ENCODE peak calls at places on chromosomes 3 and 15, in five cellular contexts. B, R, V, E and W are unnamed samples.

GRCh38 chr15:89243691-89244511 is at the start of gene FANCI:
- DNase-seq in R (peak; percentile 97), B (peak; percentile 96), V (peak; percentile 83), E (peak; percentile 96), W (peak; percentile 95)

GRCh38 chr3:184059424-184059823 is 6.6 kb downstream of the HTR3C start:
- DNase-seq in R (no peak), E (no peak), V (no peak), B (no peak), W (no peak)

GRCh38 chr15:68726246-68726645 is 94.4 kb downstream of the ANP32A start:
- DNase-seq in E (no peak), V (no peak), B (no peak), R (no peak), W (no peak)

GRCh38 chr3:190831225-190831624 is 31.3 kb downstream of the GMNC start:
- DNase-seq in B (no peak), E (no peak), R (no peak), V (no peak), W (no peak)

GRCh38 chr15:67863442-67863987 is 23.7 kb upstream of the RNU6-1 start:
- DNase-seq in R (peak; percentile 89), E (peak; percentile 81), B (peak; percentile 72), V (no peak), W (peak; percentile 73)

GRCh38 chr15:38017721-38018120 is 83.3 kb downstream of the TMCO5A start:
- DNase-seq in R (no peak), B (no peak), E (peak; percentile 28), V (no peak), W (no peak)

GRCh38 chr15:76203346-76203745 is 107.9 kb downstream of the ETFA start:
- DNase-seq in E (no peak), R (no peak), V (no peak), B (no peak), W (no peak)

GRCh38 chr15:84112025-84112424 is 123.5 kb upstream of the GOLGA6L4 start:
- DNase-seq in R (no peak), E (no peak), V (no peak), B (no peak), W (no peak)

GRCh38 chr3:177362646-177363045 is 165.4 kb upstream of the TBL1XR1 start:
- DNase-seq in R (no peak), E (no peak), V (no peak), B (no peak), W (no peak)

GRCh38 chr3:9195390-9195789 is 54.1 kb downstream of the SRGAP3 start:
- DNase-seq in E (no peak), V (no peak), B (no peak), R (no peak), W (no peak)

GRCh38 chr15:63166219-63166618 is 8.9 kb upstream of the RPS27L start:
- DNase-seq in V (no peak), E (no peak), R (peak; percentile 45), B (peak; percentile 51), W (no peak)

GRCh38 chr3:163773136-163773535 is 1305.2 kb downstream of the SI start:
- DNase-seq in B (no peak), R (no peak), E (no peak), V (no peak), W (no peak)

GRCh38 chr3:37170097-37170496 is 4.3 kb downstream of the LRRFIP2 start:
- DNase-seq in B (no peak), V (no peak), R (no peak), E (no peak), W (no peak)

GRCh38 chr3:69326821-69327433 is 59.0 kb downstream of the FRMD4B start:
- DNase-seq in V (no peak), R (peak; percentile 65), E (no peak), B (peak; percentile 67), W (no peak)

GRCh38 chr3:69329897-69330296 is 56.0 kb downstream of the FRMD4B start:
- DNase-seq in E (no peak), R (no peak), V (no peak), B (no peak), W (no peak)

GRCh38 chr3:69328103-69328755 is 57.7 kb downstream of the FRMD4B start:
- DNase-seq in E (no peak), V (no peak), R (no peak), B (no peak), W (no peak)

GRCh38 chr3:69330891-69331400 is 54.9 kb downstream of the FRMD4B start:
- DNase-seq in B (no peak), E (peak; percentile 42), V (no peak), R (no peak), W (no peak)

GRCh38 chr3:69328903-69329302 is 57.0 kb downstream of the FRMD4B start:
- DNase-seq in V (no peak), R (no peak), E (no peak), B (no peak), W (no peak)
- H3K4me1 ChIP-seq in V (peaks cover 3% of the 10 kb centered on the region), R (peaks cover 40% of the 10 kb centered on the region), E (no peaks in the 10 kb centered on the region), B (peaks cover 21% of the 10 kb centered on the region), W (no peaks in the 10 kb centered on the region)

GRCh38 chr3:171954644-171955365 is 84.6 kb upstream of the FNDC3B start:
- DNase-seq in B (no peak), E (no peak), R (no peak), V (no peak), W (no peak)
- H3K4me1 ChIP-seq in B (no peaks in the 10 kb centered on the region), E (no peaks in the 10 kb centered on the region), R (no peaks in the 10 kb centered on the region), V (no peaks in the 10 kb centered on the region), W (no peaks in the 10 kb centered on the region)

GRCh38 chr3:11168881-11169805 is 14.8 kb downstream of the HRH1 start:
- DNase-seq in V (no peak), R (no peak), E (no peak), B (no peak), W (no peak)

GRCh38 chr3:11168406-11168805 is 14.1 kb downstream of the HRH1 start:
- DNase-seq in R (no peak), B (no peak), V (no peak), E (no peak), W (no peak)

GRCh38 chr3:11167590-11167989 is 13.3 kb downstream of the HRH1 start:
- DNase-seq in E (no peak), R (no peak), V (no peak), B (no peak), W (no peak)

GRCh38 chr3:11172136-11172670 is 17.9 kb downstream of the HRH1 start:
- DNase-seq in R (no peak), B (no peak), E (no peak), V (no peak), W (no peak)

GRCh38 chr3:11170052-11170770 is 15.9 kb downstream of the HRH1 start:
- DNase-seq in B (no peak), E (no peak), V (no peak), R (no peak), W (no peak)
- H3K4me1 ChIP-seq in B (no peaks in the 10 kb centered on the region), E (no peaks in the 10 kb centered on the region), V (peaks cover 22% of the 10 kb centered on the region), R (no peaks in the 10 kb centered on the region), W (no peaks in the 10 kb centered on the region)

DNA sequence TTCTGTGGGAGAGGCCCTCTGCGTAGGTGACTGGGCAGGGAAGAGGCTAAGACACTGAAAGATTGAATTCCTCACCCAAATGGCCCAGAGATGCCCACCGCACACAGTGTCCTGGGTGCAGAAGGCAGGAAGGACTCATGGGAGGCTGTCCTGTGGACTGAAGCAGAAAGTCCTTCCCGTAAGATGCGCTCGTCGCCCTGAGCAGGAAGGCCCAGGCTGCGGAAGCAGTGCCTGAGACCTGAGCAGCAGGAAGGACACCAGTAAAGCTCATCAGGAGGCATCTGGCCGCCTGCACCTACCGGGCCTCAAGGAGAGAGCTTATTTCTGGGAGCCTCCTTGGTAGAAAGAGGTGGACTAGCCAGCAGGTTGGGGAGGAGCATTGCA is 3.3 kb downstream of the PAK6 start:
- DNase-seq in R (no peak), V (no peak), B (no peak), E (no peak), W (no peak)
- H3K4me1 ChIP-seq in R (peaks cover 13% of the 10 kb centered on the region), V (no peaks in the 10 kb centered on the region), B (peaks cover 12% of the 10 kb centered on the region), E (peaks cover 4% of the 10 kb centered on the region), W (peaks cover 22% of the 10 kb centered on the region)

GRCh38 chr3:67001086-67001861 is 3.2 kb downstream of the KBTBD8 start:
- DNase-seq in E (no peak), V (no peak), B (peak; percentile 34), R (peak; percentile 27), W (no peak)
- H3K4me1 ChIP-seq in E (no peaks in the 10 kb centered on the region), V (no peaks in the 10 kb centered on the region), B (peaks cover 50% of the 10 kb centered on the region), R (peaks cover 74% of the 10 kb centered on the region), W (no peaks in the 10 kb centered on the region)

DNA sequence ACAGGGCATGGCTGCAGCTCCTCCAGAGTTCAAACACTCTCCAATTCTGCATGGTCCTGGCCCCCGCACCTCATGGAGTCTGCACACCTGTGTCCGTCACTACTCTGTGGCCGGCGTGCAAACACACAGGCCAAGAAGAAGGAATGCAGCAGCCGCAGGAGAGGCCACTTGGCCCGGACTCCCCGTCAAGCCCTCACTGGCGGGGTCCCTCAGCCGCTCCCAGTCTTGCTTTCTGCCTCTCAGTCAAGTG is 16.3 kb downstream of the TNK2 start:
- DNase-seq in B (no peak), E (no peak), V (no peak), R (no peak), W (no peak)
- H3K4me1 ChIP-seq in B (peaks cover 30% of the 10 kb centered on the region), E (peaks cover 32% of the 10 kb centered on the region), V (peaks cover 18% of the 10 kb centered on the region), R (peaks cover 34% of the 10 kb centered on the region), W (peaks cover 17% of the 10 kb centered on the region)

DNA sequence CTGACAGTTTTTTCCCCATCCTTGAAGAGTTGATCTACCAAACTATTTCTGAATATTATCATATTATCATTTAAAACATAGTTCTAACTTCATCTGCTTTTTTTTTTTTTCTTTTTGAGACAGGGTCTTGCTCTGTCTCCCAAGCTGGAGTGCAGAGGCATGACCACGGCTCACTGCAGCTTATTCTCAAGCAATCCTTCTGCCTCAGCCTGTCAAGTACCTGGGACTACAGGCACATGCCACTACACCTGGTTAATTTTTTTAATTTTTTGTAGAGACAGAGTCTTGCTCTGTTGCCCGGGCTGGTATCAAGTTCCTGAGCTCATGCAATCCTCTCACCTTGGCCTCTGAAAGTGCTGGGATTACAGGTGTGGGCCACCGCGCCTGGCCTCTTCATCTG is 1.3 kb downstream of the EIF2AK4 start:
- DNase-seq in R (no peak), E (no peak), V (no peak), B (no peak), W (no peak)
- H3K4me1 ChIP-seq in R (peaks cover 17% of the 10 kb centered on the region), E (no peaks in the 10 kb centered on the region), V (peaks cover 9% of the 10 kb centered on the region), B (peaks cover 15% of the 10 kb centered on the region), W (no peaks in the 10 kb centered on the region)

DNA sequence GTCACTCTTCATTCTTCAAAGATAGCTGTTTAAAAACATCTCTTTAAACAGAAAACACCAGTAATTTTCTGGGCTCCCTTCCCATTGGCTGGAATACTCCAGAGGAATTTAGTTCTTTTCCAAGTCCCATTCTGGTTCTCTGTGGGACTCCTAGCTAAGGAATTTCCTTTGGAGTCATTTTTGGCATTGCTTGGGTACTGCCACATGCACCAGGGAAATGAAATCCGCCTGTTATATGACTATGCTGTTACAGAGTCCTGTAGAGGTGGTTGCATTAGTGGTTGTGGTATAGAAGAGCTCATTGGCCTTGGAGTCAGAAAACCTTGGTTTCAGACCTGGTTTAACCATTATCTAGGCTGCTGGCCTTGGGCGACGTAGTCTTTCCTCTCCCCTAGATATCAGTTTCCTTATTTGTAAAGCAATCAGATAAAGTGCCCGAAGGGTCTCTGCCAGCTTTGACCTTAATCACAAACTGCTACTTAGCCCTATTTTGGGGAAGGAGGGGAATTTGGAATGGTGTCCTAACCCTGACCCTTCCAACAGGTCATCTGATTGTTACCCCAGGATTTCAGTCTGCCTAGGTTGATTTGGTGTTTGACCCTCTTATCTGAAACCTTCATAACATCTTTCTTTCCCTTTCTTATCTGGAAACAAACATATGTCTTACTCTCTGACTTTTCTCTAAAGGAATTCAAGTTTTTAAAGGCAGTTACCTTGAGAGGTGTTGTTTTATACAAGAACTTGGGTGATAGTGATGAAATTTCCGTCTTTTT is 13.5 kb downstream of the RTP1 start:
- DNase-seq in E (no peak), V (no peak), B (no peak), R (no peak), W (no peak)
- H3K4me1 ChIP-seq in E (peaks cover 5% of the 10 kb centered on the region), V (peaks cover 12% of the 10 kb centered on the region), B (no peaks in the 10 kb centered on the region), R (no peaks in the 10 kb centered on the region), W (peaks cover 7% of the 10 kb centered on the region)